ENCODE peak calls at places on chromosomes 4 and X, in five cellular contexts. M is adrenal gland, N is H54, F is testis, R is HepG2. Z is an unnamed sample.

GRCh38 chr4:169416997-169417396 is 146.2 kb upstream of the SH3RF1 start:
- DNase-seq in M (no peak), N (no peak), F (no peak), R (peak; percentile 5), Z (no peak)

GRCh38 chr4:22463179-22463578 is 52.7 kb downstream of the ADGRA3 start:
- DNase-seq in M (no peak), N (no peak), F (no peak), R (no peak), Z (peak; percentile 4)

GRCh38 chrX:46618947-46619346 is 45.4 kb downstream of the CHST7 start:
- DNase-seq in M (no peak), N (no peak), F (no peak), R (no peak), Z (no peak)

GRCh38 chrX:13469963-13470679 is 99.3 kb upstream of the EGFL6 start:
- DNase-seq in M (peak; percentile 59), N (no peak), F (no peak), R (no peak), Z (peak; percentile 0)

GRCh38 chrX:53481093-53481492 is 46.9 kb upstream of the HSD17B10 start:
- DNase-seq in M (peak; percentile 9), N (no peak), F (no peak), R (no peak), Z (peak; percentile 2)

GRCh38 chrX:137707348-137707747 is 141.4 kb downstream of the ZIC3 start:
- DNase-seq in M (no peak), N (no peak), F (no peak), R (no peak), Z (no peak)

GRCh38 chr4:1329408-1330371 is 17.3 kb upstream of the UVSSA start:
- DNase-seq in M (no peak), N (no peak), F (no peak), R (no peak), Z (no peak)

GRCh38 chr4:22129454-22130075 is 181.0 kb upstream of the KCNIP4 start:
- DNase-seq in M (peak; percentile 1), N (no peak), F (peak; percentile 57), R (peak; percentile 5), Z (peak; percentile 1)

GRCh38 chrX:114251575-114251974 is 332.3 kb upstream of the HTR2C start:
- DNase-seq in M (no peak), N (no peak), F (no peak), R (no peak), Z (no peak)

GRCh38 chr4:64121803-64122202 is 287.4 kb downstream of the TECRL start:
- DNase-seq in M (no peak), N (no peak), F (no peak), R (no peak), Z (no peak)

GRCh38 chr4:119725011-119725410 is 96.4 kb upstream of the PDE5A start:
- DNase-seq in M (no peak), N (no peak), F (no peak), R (no peak), Z (no peak)

GRCh38 chrX:48715876-48716502 is 19.5 kb downstream of the SUV39H1 start:
- DNase-seq in M (no peak), N (no peak), F (no peak), R (no peak), Z (no peak)

GRCh38 chr4:83716874-83717273 is 181.0 kb downstream of the GPAT3 start:
- DNase-seq in M (no peak), N (no peak), F (no peak), R (no peak), Z (no peak)

GRCh38 chrX:43551590-43551989 is 104.5 kb upstream of the MAOA start:
- DNase-seq in M (no peak), N (no peak), F (no peak), R (no peak), Z (no peak)

GRCh38 chr4:24174622-24175021 is 284.8 kb upstream of the PPARGC1A start:
- DNase-seq in M (no peak), N (no peak), F (no peak), R (no peak), Z (no peak)

GRCh38 chrX:129472116-129472515 is 51.2 kb downstream of the SMARCA1 start:
- DNase-seq in M (no peak), N (no peak), F (no peak), R (no peak), Z (no peak)

GRCh38 chrX:151983186-151983585 is 8.7 kb upstream of the GABRE start:
- DNase-seq in M (no peak), N (no peak), F (no peak), R (no peak), Z (no peak)

GRCh38 chrX:132786217-132786616 is 172.2 kb downstream of the HS6ST2 start:
- DNase-seq in M (no peak), N (no peak), F (no peak), R (no peak), Z (no peak)

GRCh38 chr4:106369456-106370060 is 980 bp upstream of the GIMD1 start:
- DNase-seq in M (peak; percentile 51), N (no peak), F (peak; percentile 60), R (peak; percentile 42), Z (peak; percentile 67)

GRCh38 chrX:131783555-131784338 is 239.4 kb upstream of the STK26 start:
- DNase-seq in M (no peak), N (no peak), F (no peak), R (no peak), Z (no peak)

GRCh38 chrX:57900961-57901360 is 9.3 kb downstream of the ZXDA start:
- DNase-seq in M (peak; percentile 12), N (no peak), F (no peak), R (no peak), Z (no peak)

GRCh38 chrX:63735882-63736281 is 49.1 kb downstream of the ARHGEF9 start:
- DNase-seq in M (no peak), N (no peak), F (no peak), R (no peak), Z (no peak)

GRCh38 chr4:116389139-116389538 is 696.2 kb downstream of the TRAM1L1 start:
- DNase-seq in M (no peak), N (no peak), F (no peak), R (no peak), Z (no peak)

GRCh38 chrX:53018627-53019026 is 30.0 kb upstream of the GPR173 start:
- DNase-seq in M (no peak), N (no peak), F (no peak), R (peak; percentile 3), Z (peak; percentile 3)

GRCh38 chr4:65502151-65502691 is 168.1 kb downstream of the EPHA5 start:
- DNase-seq in M (no peak), N (no peak), F (no peak), R (no peak), Z (no peak)

GRCh38 chrX:103431316-103431715 is 55.0 kb downstream of the BEX3 start:
- DNase-seq in M (no peak), N (no peak), F (no peak), R (no peak), Z (no peak)

GRCh38 chr4:188714907-188715306 is 575.7 kb downstream of the TRIML1 start:
- DNase-seq in M (no peak), N (peak; percentile 6), F (no peak), R (no peak), Z (no peak)

GRCh38 chr4:79526970-79527565 is 119.0 kb upstream of the GK2 start:
- DNase-seq in M (no peak), N (no peak), F (no peak), R (no peak), Z (no peak)

GRCh38 chr4:10056334-10057022 is 35.2 kb upstream of the SLC2A9 start:
- DNase-seq in M (no peak), N (no peak), F (no peak), R (peak; percentile 57), Z (no peak)

GRCh38 chr4:8376361-8377102 is 64.0 kb downstream of the ACOX3 start:
- DNase-seq in M (no peak), N (no peak), F (no peak), R (no peak), Z (no peak)
- TF ChIP-seq POLR2A in M (no peak), N (no peak), F (no peak), R (no peak), Z (no peak)

GRCh38 chrX:154363706-154364439 is 10.6 kb downstream of the FLNA start:
- DNase-seq in M (no peak), N (no peak), F (no peak), R (no peak), Z (no peak)

GRCh38 chrX:154365052-154365600 is 9.3 kb downstream of the FLNA start:
- DNase-seq in M (no peak), N (no peak), F (no peak), R (no peak), Z (no peak)

GRCh38 chrX:154366666-154367055 is 7.8 kb downstream of the FLNA start:
- DNase-seq in M (no peak), N (no peak), F (no peak), R (no peak), Z (no peak)

GRCh38 chrX:154367474-154368308 is 6.7 kb downstream of the FLNA start:
- DNase-seq in M (no peak), N (no peak), F (no peak), R (no peak), Z (no peak)

DNA sequence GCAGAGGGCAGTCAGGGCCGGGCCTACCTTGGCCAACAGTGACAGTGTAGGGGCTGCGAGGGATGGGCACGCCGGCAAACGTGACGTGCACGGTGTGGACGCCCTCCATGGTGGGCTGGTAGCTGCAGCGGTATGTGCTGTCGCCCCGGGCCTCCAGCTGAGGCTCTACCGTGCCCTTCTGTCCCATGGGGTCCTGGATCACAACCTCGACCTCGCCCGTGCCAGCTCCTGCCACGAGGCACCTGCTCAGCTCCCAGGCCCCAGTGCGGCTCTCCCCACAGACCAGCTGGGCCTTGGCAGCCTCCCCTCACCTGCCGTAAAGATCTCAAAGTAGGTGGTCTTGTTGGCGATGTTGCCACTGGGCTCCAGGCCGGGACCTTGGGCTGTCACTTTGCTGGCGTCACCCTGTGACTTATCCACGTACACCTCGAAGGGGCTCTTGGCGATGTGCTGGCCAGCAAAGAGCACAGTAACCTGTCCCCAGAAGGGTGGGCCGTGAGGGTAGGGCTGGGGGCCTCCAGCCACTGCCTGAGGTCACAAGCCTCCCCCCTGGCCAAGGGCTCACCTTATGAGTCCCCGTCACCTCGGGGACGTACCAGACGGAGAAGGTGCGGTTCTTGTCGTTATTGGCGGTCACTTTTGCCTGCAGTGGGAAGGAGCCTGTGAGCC is 8.3 kb downstream of the FLNA start:
- DNase-seq in M (no peak), N (no peak), F (no peak), R (no peak), Z (no peak)
- TF ChIP-seq POLR2A in M (no peak), N (no peak), F (no peak), R (no peak), Z (peak; percentile 17)

DNA sequence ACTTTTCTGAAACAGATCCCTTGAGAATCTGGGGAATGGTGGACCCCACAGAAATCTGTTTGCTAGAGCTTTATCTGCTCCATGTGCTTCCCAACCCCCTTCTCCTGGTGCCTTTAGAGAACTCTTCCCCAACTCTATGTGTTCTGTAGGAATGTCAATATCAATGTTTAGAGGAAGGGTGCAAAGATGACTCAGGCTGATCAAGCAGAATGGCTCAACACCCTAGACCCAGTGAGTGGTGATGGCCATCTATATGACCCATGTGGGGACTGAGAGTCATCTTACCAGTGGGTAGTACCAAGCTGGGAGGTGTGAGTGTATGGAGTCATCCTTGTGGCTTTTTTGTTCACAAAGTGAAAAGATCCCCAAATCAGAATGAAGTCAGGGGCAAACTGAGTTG is 143.5 kb downstream of the RAB28 start:
- DNase-seq in M (no peak), N (no peak), F (no peak), R (peak; percentile 27), Z (no peak)
- TF ChIP-seq POLR2A in M (no peak), N (no peak), F (no peak), R (no peak), Z (no peak)

DNA sequence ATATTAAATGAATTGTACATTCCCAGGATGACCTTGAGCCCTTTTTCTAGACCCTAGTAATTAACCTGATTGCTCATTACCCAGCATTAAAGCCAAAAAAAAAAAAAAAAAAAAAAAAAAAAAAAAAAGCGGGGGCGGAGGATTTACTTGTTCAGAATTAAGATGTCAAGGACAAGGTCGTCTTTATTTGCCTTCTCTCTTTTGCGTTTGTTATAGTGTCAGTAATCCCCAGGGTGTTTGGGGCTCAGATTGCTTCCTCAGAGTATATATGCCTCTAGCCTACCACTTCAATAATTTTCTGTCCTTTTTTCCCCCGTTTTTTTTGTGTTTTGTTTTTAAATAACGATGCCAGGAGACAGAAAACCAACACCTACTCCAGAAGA is 138.4 kb downstream of the AFF1 start:
- DNase-seq in M (no peak), N (no peak), F (no peak), R (peak; percentile 7), Z (no peak)
- TF ChIP-seq POLR2A in M (no peak), N (no peak), F (no peak), R (no peak), Z (no peak)

Z was measured in erythroblast.